ENCODE peak calls at places on chromosome 12, in five cellular contexts. C is GM12878, Z is HepG2, B is K562, W is GM12891. D is an unnamed sample.

GRCh38 chr12:70576341-70577282 is 60.6 kb downstream of the PTPRB start:
- DNase-seq in C (peak), Z (peak), B (peak), W (no peak), D (no peak)

GRCh38 chr12:30884804-30885203 is 41.7 kb upstream of the TSPAN11 start:
- DNase-seq in C (no peak), Z (no peak), B (no peak), W (no peak), D (no peak)

GRCh38 chr12:57319678-57320469 is 68.9 kb upstream of the STAC3 start:
- DNase-seq in C (no peak), Z (no peak), B (no peak), W (no peak), D (no peak)

GRCh38 chr12:87687362-87687761 is 341.8 kb downstream of the C12orf50 start:
- DNase-seq in C (no peak), Z (no peak), B (no peak), W (no peak), D (no peak)

GRCh38 chr12:16670456-16671050 is 64.6 kb upstream of the LMO3 start:
- DNase-seq in C (no peak), Z (no peak), B (no peak), W (no peak), D (no peak)

GRCh38 chr12:93025145-93026103 is 96.3 kb upstream of the EEA1 start:
- DNase-seq in C (peak), Z (no peak), B (peak), W (no peak), D (no peak)

GRCh38 chr12:89472508-89472907 is 52.1 kb downstream of the GALNT4 start:
- DNase-seq in C (no peak), Z (no peak), B (no peak), W (no peak), D (no peak)

GRCh38 chr12:41882144-41882805 is 262.4 kb downstream of the GXYLT1 start:
- DNase-seq in C (no peak), Z (no peak), B (no peak), W (no peak), D (no peak)

GRCh38 chr12:122951406-122951805 is 14.9 kb downstream of the ABCB9 start:
- DNase-seq in C (no peak), Z (peak), B (no peak), W (no peak), D (no peak)

GRCh38 chr12:66500094-66500493 is 178.8 kb downstream of the GRIP1 start:
- DNase-seq in C (no peak), Z (no peak), B (no peak), W (no peak), D (no peak)

GRCh38 chr12:3207858-3208257 is 130.7 kb downstream of the TSPAN9 start:
- DNase-seq in C (no peak), Z (peak), B (peak), W (no peak), D (no peak)

GRCh38 chr12:18868673-18869072 is 130.8 kb downstream of the CAPZA3 start:
- DNase-seq in C (no peak), Z (no peak), B (no peak), W (no peak), D (no peak)

GRCh38 chr12:55652352-55652751 is 15.7 kb downstream of the OR10P1 start:
- DNase-seq in C (no peak), Z (no peak), B (no peak), W (no peak), D (no peak)

GRCh38 chr12:121803861-121804416 is at the start of gene SETD1B:
- DNase-seq in C (no peak), Z (no peak), B (peak), W (no peak), D (no peak)

GRCh38 chr12:52419656-52420055 is 13.5 kb upstream of the KRT82 start:
- DNase-seq in C (no peak), Z (no peak), B (no peak), W (no peak), D (no peak)

GRCh38 chr12:98151984-98152383 is 363.4 kb upstream of the TMPO start:
- DNase-seq in C (no peak), Z (no peak), B (no peak), W (no peak), D (no peak)

GRCh38 chr12:127677537-127678131 is 589.3 kb upstream of the TMEM132C start:
- DNase-seq in C (no peak), Z (peak), B (peak), W (peak), D (peak)

GRCh38 chr12:2999265-2999841 is 40.2 kb downstream of the TEAD4 start:
- DNase-seq in C (no peak), Z (no peak), B (peak), W (no peak), D (no peak)

GRCh38 chr12:22409071-22409951 is 74.8 kb upstream of the ST8SIA1 start:
- DNase-seq in C (peak), Z (no peak), B (no peak), W (no peak), D (no peak)

GRCh38 chr12:110687770-110688169 is 1.1 kb downstream of the HVCN1 start:
- DNase-seq in C (no peak), Z (no peak), B (no peak), W (no peak), D (no peak)

GRCh38 chr12:124786065-124786964 is 77.3 kb downstream of the SCARB1 start:
- DNase-seq in C (no peak), Z (no peak), B (peak), W (no peak), D (no peak)

GRCh38 chr12:109775172-109775881 is 57.9 kb downstream of the TRPV4 start:
- DNase-seq in C (no peak), Z (peak), B (peak), W (peak), D (peak)

GRCh38 chr12:29971431-29971830 is 187.7 kb upstream of the TMTC1 start:
- DNase-seq in C (no peak), Z (no peak), B (no peak), W (no peak), D (no peak)

GRCh38 chr12:89928467-89928866 is 219.8 kb upstream of the ATP2B1 start:
- DNase-seq in C (no peak), Z (no peak), B (no peak), W (no peak), D (no peak)

GRCh38 chr12:2455410-2455809 is 339.4 kb upstream of the FKBP4 start:
- DNase-seq in C (no peak), Z (no peak), B (no peak), W (no peak), D (no peak)

GRCh38 chr12:12704593-12705230 is 8.7 kb upstream of the GPR19 start:
- DNase-seq in C (no peak), Z (peak), B (peak), W (no peak), D (no peak)

GRCh38 chr12:754238-754816 is 1.9 kb downstream of the WNK1 start:
- DNase-seq in C (no peak), Z (no peak), B (no peak), W (no peak), D (no peak)

GRCh38 chr12:64780220-64780530 is 21.0 kb upstream of the GNS start:
- DNase-seq in C (no peak), Z (no peak), B (no peak), W (no peak), D (no peak)

GRCh38 chr12:120399531-120399930 is 30.6 kb upstream of the MSI1 start:
- DNase-seq in C (peak), Z (no peak), B (no peak), W (no peak), D (no peak)

GRCh38 chr12:89384050-89384749 is 31.9 kb upstream of the DUSP6 start:
- DNase-seq in C (no peak), Z (peak), B (no peak), W (no peak), D (no peak)

GRCh38 chr12:124411291-124411878 is 116.5 kb downstream of the RFLNA start:
- DNase-seq in C (no peak), Z (no peak), B (no peak), W (no peak), D (no peak)

GRCh38 chr12:69481133-69481532 is 10.9 kb downstream of the FRS2 start:
- DNase-seq in C (no peak), Z (peak), B (no peak), W (no peak), D (no peak)

GRCh38 chr12:117514016-117514415 is 152.6 kb upstream of the NOS1 start:
- DNase-seq in C (no peak), Z (no peak), B (no peak), W (no peak), D (no peak)

DNA sequence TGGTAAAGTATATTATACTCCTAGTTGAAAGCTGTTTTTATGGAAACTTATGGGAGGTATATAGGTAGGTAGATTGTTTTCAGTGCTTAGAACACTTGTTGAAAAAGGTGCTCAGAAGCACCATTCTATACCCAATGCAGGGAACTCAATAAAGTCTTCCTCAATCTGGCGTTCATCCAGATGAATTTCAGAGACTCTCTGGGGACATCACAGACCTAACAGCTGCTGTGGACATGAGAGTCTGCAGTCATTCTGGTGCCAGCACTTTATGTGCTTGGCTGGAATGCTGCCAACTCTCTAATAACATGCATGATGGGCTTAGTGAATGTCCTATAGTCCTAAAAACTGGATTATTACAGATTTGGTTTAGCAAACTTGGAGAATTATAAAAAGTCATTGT is 115.9 kb downstream of the NTN4 start:
- DNase-seq in C (no peak), Z (peak), B (no peak), W (no peak), D (no peak)
- TF ChIP-seq TAF1 in C (no peak), Z (no peak), B (no peak), W (no peak), D (no peak)

GRCh38 chr12:6788972-6789905 is at the start of gene CD4:
- DNase-seq in C (no peak), Z (no peak), B (no peak), W (no peak), D (no peak)
- TF ChIP-seq POLR2A in C (no peak), Z (no peak), B (no peak), W (peak), D (no peak)

GRCh38 chr12:77895699-77896098 is 65.0 kb downstream of the NAV3 start:
- DNase-seq in C (no peak), Z (no peak), B (no peak), W (no peak), D (no peak)

GRCh38 chr12:77888611-77889010 is 57.9 kb downstream of the NAV3 start:
- DNase-seq in C (no peak), Z (peak), B (no peak), W (no peak), D (no peak)

GRCh38 chr12:77891531-77892147 is 60.9 kb downstream of the NAV3 start:
- DNase-seq in C (no peak), Z (no peak), B (no peak), W (no peak), D (no peak)

GRCh38 chr12:77894548-77894947 is 63.9 kb downstream of the NAV3 start:
- DNase-seq in C (no peak), Z (no peak), B (no peak), W (no peak), D (no peak)

DNA sequence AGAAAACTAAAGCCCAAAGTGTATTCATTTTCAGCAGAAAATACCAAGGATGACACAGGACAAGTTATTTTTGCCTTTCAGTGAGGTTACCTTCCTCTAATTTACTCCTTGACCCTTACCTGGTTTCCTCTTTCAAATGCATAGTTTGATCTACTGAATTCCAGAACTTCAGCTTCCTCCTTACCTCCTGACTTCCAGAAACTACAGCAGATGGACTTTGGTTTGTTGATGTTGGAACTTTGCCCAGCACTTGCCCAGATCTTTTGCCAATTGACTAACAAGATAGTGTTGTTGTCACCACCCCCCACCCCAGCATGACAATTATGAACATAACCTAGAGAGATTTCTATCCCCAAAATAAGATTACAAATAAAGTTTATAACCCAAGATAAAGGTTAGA is 63.2 kb downstream of the NAV3 start:
- DNase-seq in C (no peak), Z (peak), B (no peak), W (no peak), D (no peak)
- TF ChIP-seq TAF1 in C (no peak), Z (no peak), B (no peak), W (no peak), D (no peak)

GRCh38 chr12:75961878-75962277 is 69.7 kb downstream of the PHLDA1 start:
- DNase-seq in C (no peak), Z (no peak), B (no peak), W (no peak), D (no peak)

GRCh38 chr12:75965661-75966060 is 65.9 kb downstream of the PHLDA1 start:
- DNase-seq in C (no peak), Z (no peak), B (no peak), W (no peak), D (no peak)

GRCh38 chr12:75960954-75961661 is 70.5 kb downstream of the PHLDA1 start:
- DNase-seq in C (no peak), Z (no peak), B (no peak), W (no peak), D (no peak)

GRCh38 chr12:75960086-75960910 is 71.3 kb downstream of the PHLDA1 start:
- DNase-seq in C (no peak), Z (peak), B (no peak), W (no peak), D (no peak)

DNA sequence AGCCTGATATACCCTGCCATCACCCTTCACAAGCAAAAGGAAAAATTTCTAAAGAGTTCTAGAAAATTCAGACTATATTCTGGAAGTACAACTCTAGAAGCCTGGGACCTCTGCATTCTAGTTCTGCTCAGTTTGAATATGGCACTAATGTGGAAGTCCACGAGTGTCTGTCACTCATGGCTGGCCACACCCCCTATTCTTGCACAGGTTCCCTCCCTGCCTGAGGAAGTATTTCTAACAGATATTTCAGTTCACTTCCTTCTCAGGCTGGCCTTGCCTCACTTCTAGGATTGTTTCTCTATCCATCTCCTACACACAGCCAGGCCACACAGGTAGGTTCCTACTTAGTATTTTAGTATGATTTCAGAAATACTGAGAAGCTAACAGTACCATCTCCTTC is 67.4 kb downstream of the PHLDA1 start:
- DNase-seq in C (no peak), Z (no peak), B (peak), W (no peak), D (no peak)
- TF ChIP-seq POLR2A in C (no peak), Z (no peak), B (no peak), W (no peak), D (no peak)

GRCh38 chr12:132838464-132839080 is 9.9 kb upstream of the GOLGA3 start:
- DNase-seq in C (no peak), Z (no peak), B (no peak), W (no peak), D (no peak)
- TF ChIP-seq TAF1 in C (no peak), Z (no peak), B (no peak), W (no peak), D (no peak)

DNA sequence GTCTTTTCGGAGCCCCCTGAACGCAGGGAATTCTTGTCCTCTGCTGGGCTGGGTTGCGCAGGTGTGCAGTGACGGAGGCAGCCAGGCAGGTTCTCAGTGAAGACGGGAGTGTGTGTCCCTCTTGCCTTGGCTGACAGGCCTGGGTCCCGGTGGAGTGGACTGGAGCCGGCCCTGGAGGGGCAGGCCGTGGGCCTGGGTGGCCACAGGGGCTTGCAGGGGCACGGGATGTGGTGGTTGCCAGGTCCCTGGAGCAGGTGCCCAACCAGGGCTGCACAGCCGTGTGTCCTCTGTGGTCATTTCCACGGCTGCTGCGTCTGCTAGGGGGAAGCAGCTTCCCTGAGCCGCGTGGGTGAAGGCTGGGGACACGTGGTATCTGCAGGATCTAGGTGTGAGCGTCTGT is 79.8 kb downstream of the ADGRD1 start:
- DNase-seq in C (no peak), Z (no peak), B (no peak), W (no peak), D (no peak)
- TF ChIP-seq POLR2A in C (no peak), Z (no peak), B (no peak), W (no peak), D (no peak)

GRCh38 chr12:107435072-107435471 is 250.5 kb upstream of the PWP1 start:
- DNase-seq in C (no peak), Z (no peak), B (no peak), W (no peak), D (no peak)

GRCh38 chr12:107435520-107435919 is 250.1 kb upstream of the PWP1 start:
- DNase-seq in C (no peak), Z (no peak), B (no peak), W (no peak), D (no peak)

GRCh38 chr12:107429006-107429698 is 256.4 kb upstream of the PWP1 start:
- DNase-seq in C (no peak), Z (no peak), B (no peak), W (no peak), D (no peak)

GRCh38 chr12:107436376-107436775 is 249.2 kb upstream of the PWP1 start:
- DNase-seq in C (no peak), Z (peak), B (no peak), W (no peak), D (no peak)

DNA sequence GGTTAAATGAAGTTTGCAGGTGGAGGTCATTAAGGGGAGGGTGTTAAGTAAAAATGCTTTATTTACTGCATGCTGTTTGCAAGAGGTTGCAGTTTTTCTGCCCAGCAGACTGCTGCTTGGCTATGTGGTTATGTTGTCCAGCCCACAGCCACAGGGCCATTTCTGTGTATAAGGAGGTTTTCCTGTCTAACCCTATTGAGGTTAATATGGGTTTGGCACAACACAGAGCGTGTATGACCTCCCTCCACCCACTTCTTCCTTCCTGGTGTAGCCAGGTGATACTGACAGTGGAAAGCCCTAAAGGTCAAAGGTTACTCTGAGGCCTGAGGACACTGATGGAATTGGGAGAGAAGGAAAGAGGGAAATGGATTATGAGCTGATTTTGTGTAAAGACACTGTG is 253.7 kb upstream of the PWP1 start:
- DNase-seq in C (no peak), Z (no peak), B (no peak), W (no peak), D (no peak)
- TF ChIP-seq TAF1 in C (no peak), Z (no peak), B (no peak), W (no peak), D (no peak)

D was measured in GM12892.